ENCODE peak calls at places on chromosomes 16 and 17, in six cellular contexts. One of them, this sample, is unnamed.

GRCh38 chr17:29753845-29754439 is 131.2 kb upstream of the CORO6 start:
- DNase-seq in CD8-positive, alpha-beta T cell: no peak
- DNase-seq in fibroblast of the aortic adventitia: no peak
- DNase-seq in thoracic aorta: no peak
- DNase-seq in HFFc6: no peak
- DNase-seq in heart left ventricle: no peak
- DNase-seq in this sample: no peak

GRCh38 chr16:12089492-12090161 is 113.1 kb downstream of the SNX29 start:
- DNase-seq in HFFc6: no peak
- DNase-seq in thoracic aorta: peak; percentile 40
- DNase-seq in heart left ventricle: no peak
- DNase-seq in CD8-positive, alpha-beta T cell: peak; percentile 22
- DNase-seq in fibroblast of the aortic adventitia: peak; percentile 69
- DNase-seq in this sample: peak; percentile 43

GRCh38 chr16:11355862-11356261 is 10.6 kb downstream of the RMI2 start:
- DNase-seq in HFFc6: no peak
- DNase-seq in fibroblast of the aortic adventitia: no peak
- DNase-seq in thoracic aorta: no peak
- DNase-seq in heart left ventricle: no peak
- DNase-seq in CD8-positive, alpha-beta T cell: no peak
- DNase-seq in this sample: no peak

GRCh38 chr16:10981697-10982216 is 37.4 kb downstream of the CLEC16A start:
- DNase-seq in heart left ventricle: no peak
- DNase-seq in CD8-positive, alpha-beta T cell: peak; percentile 21
- DNase-seq in thoracic aorta: no peak
- DNase-seq in fibroblast of the aortic adventitia: no peak
- DNase-seq in HFFc6: peak; percentile 11
- DNase-seq in this sample: no peak

GRCh38 chr16:22262460-22262859 is 34.7 kb upstream of the POLR3E start:
- DNase-seq in heart left ventricle: no peak
- DNase-seq in fibroblast of the aortic adventitia: peak; percentile 22
- DNase-seq in HFFc6: peak; percentile 23
- DNase-seq in thoracic aorta: no peak
- DNase-seq in CD8-positive, alpha-beta T cell: no peak
- DNase-seq in this sample: no peak

GRCh38 chr17:7887482-7888183 is 956 bp upstream of the CHD3 start:
- DNase-seq in thoracic aorta: peak; percentile 82
- DNase-seq in heart left ventricle: peak; percentile 95
- DNase-seq in CD8-positive, alpha-beta T cell: peak; percentile 87
- DNase-seq in fibroblast of the aortic adventitia: peak; percentile 97
- DNase-seq in HFFc6: peak; percentile 92
- DNase-seq in this sample: peak; percentile 84

GRCh38 chr17:67280279-67280678 is 35.3 kb upstream of the HELZ start:
- DNase-seq in HFFc6: no peak
- DNase-seq in heart left ventricle: no peak
- DNase-seq in CD8-positive, alpha-beta T cell: no peak
- DNase-seq in fibroblast of the aortic adventitia: peak; percentile 67
- DNase-seq in thoracic aorta: no peak
- DNase-seq in this sample: no peak

GRCh38 chr17:20992987-20993862 is 49.6 kb downstream of the USP22 start:
- DNase-seq in CD8-positive, alpha-beta T cell: peak; percentile 61
- DNase-seq in fibroblast of the aortic adventitia: peak; percentile 85
- DNase-seq in heart left ventricle: no peak
- DNase-seq in HFFc6: peak; percentile 61
- DNase-seq in thoracic aorta: no peak
- DNase-seq in this sample: peak; percentile 78

GRCh38 chr17:75088902-75089417 is 1.2 kb downstream of the SLC16A5 start:
- DNase-seq in fibroblast of the aortic adventitia: no peak
- DNase-seq in HFFc6: peak; percentile 38
- DNase-seq in heart left ventricle: no peak
- DNase-seq in CD8-positive, alpha-beta T cell: no peak
- DNase-seq in thoracic aorta: no peak
- DNase-seq in this sample: no peak

GRCh38 chr16:31079342-31079944 is 5.2 kb downstream of the ZNF646 start:
- DNase-seq in HFFc6: no peak
- DNase-seq in heart left ventricle: no peak
- DNase-seq in CD8-positive, alpha-beta T cell: no peak
- DNase-seq in fibroblast of the aortic adventitia: no peak
- DNase-seq in thoracic aorta: no peak
- DNase-seq in this sample: no peak
- TF ChIP-seq CTCF in HFFc6: no peak
- TF ChIP-seq CTCF in heart left ventricle: no peak
- TF ChIP-seq CTCF in CD8-positive, alpha-beta T cell: no peak
- TF ChIP-seq CTCF in fibroblast of the aortic adventitia: no peak
- TF ChIP-seq CTCF in thoracic aorta: no peak
- TF ChIP-seq CTCF in this sample: no peak

DNA sequence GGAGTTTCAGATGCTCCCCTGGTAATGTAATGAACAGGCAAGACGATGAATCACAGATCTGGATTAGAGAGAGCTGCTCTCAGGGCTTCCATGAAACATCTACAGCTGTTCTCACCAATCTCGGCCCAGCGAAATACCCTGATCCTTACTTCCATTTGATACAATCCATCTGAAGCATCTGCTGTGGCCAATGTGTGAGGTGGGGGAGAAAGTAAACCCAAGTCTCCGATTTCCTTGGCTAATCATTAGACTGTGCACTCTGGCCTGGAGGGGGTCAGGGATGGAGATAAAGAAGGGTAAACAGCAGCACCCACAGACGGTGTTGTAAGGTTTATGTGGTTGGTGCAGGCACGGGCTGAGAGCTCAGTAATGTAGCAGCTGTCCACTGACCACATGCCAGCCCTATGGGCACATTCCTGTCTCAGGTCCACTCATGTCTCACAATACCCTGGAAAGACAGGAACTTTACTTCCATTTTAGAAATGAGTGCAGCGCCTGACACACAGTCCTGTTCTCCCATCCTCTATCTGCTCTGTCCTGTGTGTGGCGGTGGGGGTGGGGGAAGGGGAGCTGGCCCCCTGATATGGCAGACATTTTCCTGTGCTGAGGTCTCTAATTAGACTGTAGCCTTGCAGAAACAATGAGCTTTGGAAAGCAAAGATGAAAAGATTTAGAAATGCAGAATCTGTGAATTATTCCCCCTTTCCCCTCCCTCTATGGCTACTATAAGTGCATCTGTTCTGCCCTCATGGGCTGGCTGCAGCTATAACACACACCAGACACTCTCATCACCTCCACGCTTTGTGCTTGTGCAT is 48.3 kb upstream of the ERN1 start:
- DNase-seq in heart left ventricle: no peak
- DNase-seq in thoracic aorta: no peak
- DNase-seq in HFFc6: no peak
- DNase-seq in fibroblast of the aortic adventitia: no peak
- DNase-seq in CD8-positive, alpha-beta T cell: no peak
- DNase-seq in this sample: no peak
- TF ChIP-seq CTCF in heart left ventricle: no peak
- TF ChIP-seq CTCF in thoracic aorta: no peak
- TF ChIP-seq CTCF in HFFc6: no peak
- TF ChIP-seq CTCF in fibroblast of the aortic adventitia: no peak
- TF ChIP-seq CTCF in CD8-positive, alpha-beta T cell: no peak
- TF ChIP-seq CTCF in this sample: no peak

DNA sequence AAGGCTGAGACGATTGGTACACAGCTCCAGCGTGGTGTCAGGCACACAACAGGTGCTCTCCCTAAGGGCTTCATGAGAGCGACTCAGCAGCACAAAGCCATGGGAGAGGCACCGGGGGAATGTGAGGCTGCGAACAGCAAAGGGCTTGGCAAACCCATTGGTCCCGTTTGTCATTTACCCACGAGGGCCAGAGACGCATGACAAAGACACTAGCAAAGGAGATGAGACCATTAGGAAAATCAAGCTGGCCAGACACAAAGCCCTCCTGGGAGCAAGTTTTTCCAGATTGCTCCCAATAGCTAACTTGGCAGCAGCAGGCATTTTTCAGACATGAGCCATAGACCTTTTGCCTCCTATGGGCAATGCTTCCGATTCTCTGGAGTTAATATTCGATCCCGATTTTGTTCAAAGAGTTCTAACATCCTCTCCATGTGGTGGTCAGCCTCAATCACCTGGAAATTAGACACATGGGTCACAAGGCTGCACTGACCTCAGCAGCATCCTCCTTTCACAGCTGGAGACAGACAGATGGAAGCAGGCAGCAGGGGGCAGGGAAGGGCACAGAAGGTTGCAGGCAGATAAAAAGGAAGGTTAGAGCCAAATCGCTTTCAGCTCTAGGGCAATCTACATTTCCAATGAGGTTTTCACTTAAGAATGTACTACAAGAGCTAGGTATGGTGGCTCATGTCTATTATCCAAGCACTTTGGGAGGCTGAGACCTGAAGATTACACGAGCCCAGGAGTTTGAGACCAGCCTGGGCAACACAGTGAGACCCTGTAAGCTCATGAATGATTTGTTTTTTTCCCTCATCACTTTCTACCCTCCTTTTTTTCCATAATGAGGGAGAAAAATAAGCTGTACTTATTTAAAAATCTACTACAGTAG is 38.1 kb downstream of the TK2 start:
- DNase-seq in thoracic aorta: no peak
- DNase-seq in heart left ventricle: no peak
- DNase-seq in CD8-positive, alpha-beta T cell: no peak
- DNase-seq in HFFc6: peak; percentile 72
- DNase-seq in fibroblast of the aortic adventitia: peak; percentile 82
- DNase-seq in this sample: no peak
- TF ChIP-seq CTCF in thoracic aorta: no peak
- TF ChIP-seq CTCF in heart left ventricle: no peak
- TF ChIP-seq CTCF in CD8-positive, alpha-beta T cell: no peak
- TF ChIP-seq CTCF in HFFc6: peak; percentile 37
- TF ChIP-seq CTCF in fibroblast of the aortic adventitia: peak; percentile 13
- TF ChIP-seq CTCF in this sample: no peak

GRCh38 chr16:49348408-49349176 is 25.0 kb upstream of the C16orf78 start:
- DNase-seq in fibroblast of the aortic adventitia: no peak
- DNase-seq in thoracic aorta: no peak
- DNase-seq in CD8-positive, alpha-beta T cell: no peak
- DNase-seq in HFFc6: no peak
- DNase-seq in heart left ventricle: no peak
- DNase-seq in this sample: no peak
- TF ChIP-seq CTCF in fibroblast of the aortic adventitia: no peak
- TF ChIP-seq CTCF in thoracic aorta: no peak
- TF ChIP-seq CTCF in CD8-positive, alpha-beta T cell: no peak
- TF ChIP-seq CTCF in HFFc6: no peak
- TF ChIP-seq CTCF in heart left ventricle: no peak
- TF ChIP-seq CTCF in this sample: no peak

GRCh38 chr16:82195917-82196494 is 26.0 kb upstream of the MPHOSPH6 start:
- DNase-seq in heart left ventricle: no peak
- DNase-seq in thoracic aorta: no peak
- DNase-seq in fibroblast of the aortic adventitia: peak; percentile 76
- DNase-seq in HFFc6: no peak
- DNase-seq in CD8-positive, alpha-beta T cell: no peak
- DNase-seq in this sample: no peak
- TF ChIP-seq CTCF in heart left ventricle: no peak
- TF ChIP-seq CTCF in thoracic aorta: no peak
- TF ChIP-seq CTCF in fibroblast of the aortic adventitia: no peak
- TF ChIP-seq CTCF in HFFc6: no peak
- TF ChIP-seq CTCF in CD8-positive, alpha-beta T cell: no peak
- TF ChIP-seq CTCF in this sample: no peak

GRCh38 chr17:52106070-52106469 is 52.4 kb downstream of the CA10 start:
- DNase-seq in heart left ventricle: no peak
- DNase-seq in fibroblast of the aortic adventitia: no peak
- DNase-seq in CD8-positive, alpha-beta T cell: no peak
- DNase-seq in thoracic aorta: no peak
- DNase-seq in HFFc6: no peak
- DNase-seq in this sample: no peak

GRCh38 chr17:52105601-52106000 is 52.9 kb downstream of the CA10 start:
- DNase-seq in thoracic aorta: no peak
- DNase-seq in CD8-positive, alpha-beta T cell: no peak
- DNase-seq in fibroblast of the aortic adventitia: no peak
- DNase-seq in heart left ventricle: no peak
- DNase-seq in HFFc6: no peak
- DNase-seq in this sample: no peak

GRCh38 chr17:52111182-52111581 is 47.3 kb downstream of the CA10 start:
- DNase-seq in thoracic aorta: no peak
- DNase-seq in heart left ventricle: no peak
- DNase-seq in CD8-positive, alpha-beta T cell: no peak
- DNase-seq in fibroblast of the aortic adventitia: no peak
- DNase-seq in HFFc6: no peak
- DNase-seq in this sample: no peak

DNA sequence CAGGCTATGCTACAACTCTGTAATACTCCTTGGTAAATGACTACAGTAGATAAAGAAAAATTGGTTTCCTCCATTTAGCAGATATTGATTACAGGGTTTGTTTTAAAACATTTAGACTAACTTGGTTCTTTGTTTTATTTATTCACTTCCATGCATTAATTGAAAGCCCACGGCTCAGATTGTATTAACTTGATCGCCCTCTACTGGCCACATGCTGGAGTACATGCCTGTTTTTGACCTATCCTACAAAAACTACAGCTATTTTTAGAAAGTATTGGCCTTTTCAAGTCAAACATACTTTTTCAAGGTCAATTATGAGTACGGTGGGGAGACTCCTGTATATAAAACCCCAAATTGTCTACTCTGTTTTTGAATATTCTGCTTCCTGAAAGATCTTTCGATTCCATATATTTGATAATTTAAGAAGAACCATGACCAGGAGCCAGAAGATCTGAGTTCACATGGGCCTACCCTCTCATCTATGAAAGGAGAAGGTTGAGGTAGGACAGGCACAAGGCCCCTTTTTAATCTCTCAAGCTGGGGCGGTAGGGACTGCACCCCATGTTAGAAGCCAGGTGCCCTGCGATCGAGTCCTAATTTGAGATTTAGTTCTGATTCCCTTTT is 51.8 kb downstream of the CA10 start:
- DNase-seq in HFFc6: no peak
- DNase-seq in CD8-positive, alpha-beta T cell: peak; percentile 27
- DNase-seq in thoracic aorta: no peak
- DNase-seq in heart left ventricle: no peak
- DNase-seq in fibroblast of the aortic adventitia: peak; percentile 20
- DNase-seq in this sample: peak; percentile 60
- TF ChIP-seq CTCF in HFFc6: peak; percentile 83
- TF ChIP-seq CTCF in CD8-positive, alpha-beta T cell: peak; percentile 57
- TF ChIP-seq CTCF in thoracic aorta: peak; percentile 48
- TF ChIP-seq CTCF in heart left ventricle: peak; percentile 63
- TF ChIP-seq CTCF in fibroblast of the aortic adventitia: peak; percentile 52
- TF ChIP-seq CTCF in this sample: peak; percentile 93